ENCODE peak calls at places on chromosomes 12 and 14, in four cellular contexts. One of them, this sample, is unnamed.

GRCh38 chr14:64387232-64387737 is 868 bp upstream of the MTHFD1 start:
- DNase-seq in AG04449: no peak
- DNase-seq in esophagus squamous epithelium: no peak
- DNase-seq in activated T-cell treated with anti-CD3 and anti-CD28 coated beads, Interleukin-2, amount 50 U/mL, for 72 hours: no peak
- DNase-seq in this sample: no peak

GRCh38 chr14:32370720-32371119 is 41.6 kb downstream of the AKAP6 start:
- DNase-seq in AG04449: peak
- DNase-seq in esophagus squamous epithelium: no peak
- DNase-seq in activated T-cell treated with anti-CD3 and anti-CD28 coated beads, Interleukin-2, amount 50 U/mL, for 72 hours: no peak
- DNase-seq in this sample: no peak

GRCh38 chr12:554001-554285 is 94.2 kb downstream of the B4GALNT3 start:
- DNase-seq in AG04449: no peak
- DNase-seq in esophagus squamous epithelium: no peak
- DNase-seq in activated T-cell treated with anti-CD3 and anti-CD28 coated beads, Interleukin-2, amount 50 U/mL, for 72 hours: no peak
- DNase-seq in this sample: no peak

GRCh38 chr14:96409701-96410100 is 17.8 kb downstream of the AK7 start:
- DNase-seq in AG04449: no peak
- DNase-seq in esophagus squamous epithelium: no peak
- DNase-seq in activated T-cell treated with anti-CD3 and anti-CD28 coated beads, Interleukin-2, amount 50 U/mL, for 72 hours: no peak
- DNase-seq in this sample: no peak

GRCh38 chr12:29350080-29350479 is 30.9 kb downstream of the ERGIC2 start:
- DNase-seq in AG04449: peak
- DNase-seq in esophagus squamous epithelium: no peak
- DNase-seq in activated T-cell treated with anti-CD3 and anti-CD28 coated beads, Interleukin-2, amount 50 U/mL, for 72 hours: no peak
- DNase-seq in this sample: no peak

GRCh38 chr14:22558221-22558913 is 30.7 kb downstream of the DAD1 start:
- DNase-seq in AG04449: no peak
- DNase-seq in esophagus squamous epithelium: no peak
- DNase-seq in activated T-cell treated with anti-CD3 and anti-CD28 coated beads, Interleukin-2, amount 50 U/mL, for 72 hours: peak
- DNase-seq in this sample: peak

GRCh38 chr12:115661103-115661502 is 616.4 kb downstream of the MED13L start:
- DNase-seq in AG04449: no peak
- DNase-seq in esophagus squamous epithelium: no peak
- DNase-seq in activated T-cell treated with anti-CD3 and anti-CD28 coated beads, Interleukin-2, amount 50 U/mL, for 72 hours: no peak
- DNase-seq in this sample: no peak

GRCh38 chr12:75480469-75480949 is at the start of gene GLIPR1:
- DNase-seq in AG04449: peak
- DNase-seq in esophagus squamous epithelium: peak
- DNase-seq in activated T-cell treated with anti-CD3 and anti-CD28 coated beads, Interleukin-2, amount 50 U/mL, for 72 hours: peak
- DNase-seq in this sample: peak

GRCh38 chr12:117356048-117356447 is 5.4 kb downstream of the NOS1 start:
- DNase-seq in AG04449: no peak
- DNase-seq in esophagus squamous epithelium: no peak
- DNase-seq in activated T-cell treated with anti-CD3 and anti-CD28 coated beads, Interleukin-2, amount 50 U/mL, for 72 hours: no peak
- DNase-seq in this sample: no peak

GRCh38 chr12:95582230-95583058 is 31.2 kb upstream of the USP44 start:
- DNase-seq in AG04449: no peak
- DNase-seq in esophagus squamous epithelium: no peak
- DNase-seq in activated T-cell treated with anti-CD3 and anti-CD28 coated beads, Interleukin-2, amount 50 U/mL, for 72 hours: no peak
- DNase-seq in this sample: no peak

GRCh38 chr12:83818888-83819287 is 1093.7 kb downstream of the SLC6A15 start:
- DNase-seq in AG04449: no peak
- DNase-seq in esophagus squamous epithelium: no peak
- DNase-seq in activated T-cell treated with anti-CD3 and anti-CD28 coated beads, Interleukin-2, amount 50 U/mL, for 72 hours: no peak
- DNase-seq in this sample: no peak

GRCh38 chr14:86481105-86481504 is 951.2 kb downstream of the FLRT2 start:
- DNase-seq in AG04449: no peak
- DNase-seq in esophagus squamous epithelium: no peak
- DNase-seq in activated T-cell treated with anti-CD3 and anti-CD28 coated beads, Interleukin-2, amount 50 U/mL, for 72 hours: no peak
- DNase-seq in this sample: no peak

GRCh38 chr12:57089259-57090245 is 638 bp downstream of the NAB2 start:
- DNase-seq in AG04449: no peak
- DNase-seq in esophagus squamous epithelium: no peak
- DNase-seq in activated T-cell treated with anti-CD3 and anti-CD28 coated beads, Interleukin-2, amount 50 U/mL, for 72 hours: peak
- DNase-seq in this sample: peak

GRCh38 chr12:78863482-78864427 is 819 bp upstream of the SYT1 start:
- DNase-seq in AG04449: no peak
- DNase-seq in esophagus squamous epithelium: no peak
- DNase-seq in activated T-cell treated with anti-CD3 and anti-CD28 coated beads, Interleukin-2, amount 50 U/mL, for 72 hours: no peak
- DNase-seq in this sample: no peak

GRCh38 chr14:68624541-68625220 is 168.2 kb downstream of the ZFP36L1 start:
- DNase-seq in AG04449: no peak
- DNase-seq in esophagus squamous epithelium: no peak
- DNase-seq in activated T-cell treated with anti-CD3 and anti-CD28 coated beads, Interleukin-2, amount 50 U/mL, for 72 hours: no peak
- DNase-seq in this sample: no peak

GRCh38 chr14:98173291-98173690 is 1098.7 kb downstream of the BCL11B start:
- DNase-seq in AG04449: no peak
- DNase-seq in esophagus squamous epithelium: no peak
- DNase-seq in activated T-cell treated with anti-CD3 and anti-CD28 coated beads, Interleukin-2, amount 50 U/mL, for 72 hours: no peak
- DNase-seq in this sample: peak

GRCh38 chr12:92244036-92244435 is 98.4 kb upstream of the BTG1 start:
- DNase-seq in AG04449: no peak
- DNase-seq in esophagus squamous epithelium: no peak
- DNase-seq in activated T-cell treated with anti-CD3 and anti-CD28 coated beads, Interleukin-2, amount 50 U/mL, for 72 hours: no peak
- DNase-seq in this sample: no peak

GRCh38 chr12:89384050-89384749 is 31.9 kb upstream of the DUSP6 start:
- DNase-seq in AG04449: peak
- DNase-seq in esophagus squamous epithelium: no peak
- DNase-seq in activated T-cell treated with anti-CD3 and anti-CD28 coated beads, Interleukin-2, amount 50 U/mL, for 72 hours: no peak
- DNase-seq in this sample: no peak

GRCh38 chr12:40693503-40693863 is 1.2 kb downstream of the CNTN1 start:
- DNase-seq in AG04449: no peak
- DNase-seq in esophagus squamous epithelium: no peak
- DNase-seq in activated T-cell treated with anti-CD3 and anti-CD28 coated beads, Interleukin-2, amount 50 U/mL, for 72 hours: no peak
- DNase-seq in this sample: no peak

GRCh38 chr12:116247377-116247776 is 30.1 kb downstream of the MED13L start:
- DNase-seq in AG04449: peak
- DNase-seq in esophagus squamous epithelium: no peak
- DNase-seq in activated T-cell treated with anti-CD3 and anti-CD28 coated beads, Interleukin-2, amount 50 U/mL, for 72 hours: no peak
- DNase-seq in this sample: no peak

GRCh38 chr14:63897706-63898105 is 44.9 kb downstream of the SYNE2 start:
- DNase-seq in AG04449: peak
- DNase-seq in esophagus squamous epithelium: no peak
- DNase-seq in activated T-cell treated with anti-CD3 and anti-CD28 coated beads, Interleukin-2, amount 50 U/mL, for 72 hours: no peak
- DNase-seq in this sample: no peak

GRCh38 chr14:65223636-65224035 is 121.3 kb upstream of the MAX start:
- DNase-seq in AG04449: no peak
- DNase-seq in esophagus squamous epithelium: no peak
- DNase-seq in activated T-cell treated with anti-CD3 and anti-CD28 coated beads, Interleukin-2, amount 50 U/mL, for 72 hours: no peak
- DNase-seq in this sample: no peak

GRCh38 chr12:11059784-11060183 is 2.3 kb downstream of the TAS2R46 start:
- DNase-seq in AG04449: no peak
- DNase-seq in esophagus squamous epithelium: no peak
- DNase-seq in activated T-cell treated with anti-CD3 and anti-CD28 coated beads, Interleukin-2, amount 50 U/mL, for 72 hours: no peak
- DNase-seq in this sample: no peak

GRCh38 chr12:44795970-44796369 is 80.1 kb downstream of the NELL2 start:
- DNase-seq in AG04449: no peak
- DNase-seq in esophagus squamous epithelium: no peak
- DNase-seq in activated T-cell treated with anti-CD3 and anti-CD28 coated beads, Interleukin-2, amount 50 U/mL, for 72 hours: no peak
- DNase-seq in this sample: no peak

GRCh38 chr12:89225808-89226368 is 126.4 kb downstream of the DUSP6 start:
- DNase-seq in AG04449: peak
- DNase-seq in esophagus squamous epithelium: no peak
- DNase-seq in activated T-cell treated with anti-CD3 and anti-CD28 coated beads, Interleukin-2, amount 50 U/mL, for 72 hours: peak
- DNase-seq in this sample: peak

GRCh38 chr12:14893471-14894250 is 8.0 kb upstream of the MGP start:
- DNase-seq in AG04449: no peak
- DNase-seq in esophagus squamous epithelium: no peak
- DNase-seq in activated T-cell treated with anti-CD3 and anti-CD28 coated beads, Interleukin-2, amount 50 U/mL, for 72 hours: no peak
- DNase-seq in this sample: no peak

GRCh38 chr12:130748786-130749185 is 32.7 kb upstream of the RIMBP2 start:
- DNase-seq in AG04449: no peak
- DNase-seq in esophagus squamous epithelium: no peak
- DNase-seq in activated T-cell treated with anti-CD3 and anti-CD28 coated beads, Interleukin-2, amount 50 U/mL, for 72 hours: no peak
- DNase-seq in this sample: no peak

GRCh38 chr14:51533160-51533559 is 118.5 kb upstream of the FRMD6 start:
- DNase-seq in AG04449: peak
- DNase-seq in esophagus squamous epithelium: no peak
- DNase-seq in activated T-cell treated with anti-CD3 and anti-CD28 coated beads, Interleukin-2, amount 50 U/mL, for 72 hours: no peak
- DNase-seq in this sample: no peak

GRCh38 chr14:76773956-76774355 is 12.7 kb downstream of the VASH1 start:
- DNase-seq in AG04449: no peak
- DNase-seq in esophagus squamous epithelium: no peak
- DNase-seq in activated T-cell treated with anti-CD3 and anti-CD28 coated beads, Interleukin-2, amount 50 U/mL, for 72 hours: no peak
- DNase-seq in this sample: no peak

GRCh38 chr12:53222170-53223005 is 9.6 kb downstream of the RARG start:
- DNase-seq in AG04449: no peak
- DNase-seq in esophagus squamous epithelium: no peak
- DNase-seq in activated T-cell treated with anti-CD3 and anti-CD28 coated beads, Interleukin-2, amount 50 U/mL, for 72 hours: no peak
- DNase-seq in this sample: peak

GRCh38 chr14:57889245-57889644 is 23.4 kb upstream of the SLC35F4 start:
- DNase-seq in AG04449: no peak
- DNase-seq in esophagus squamous epithelium: no peak
- DNase-seq in activated T-cell treated with anti-CD3 and anti-CD28 coated beads, Interleukin-2, amount 50 U/mL, for 72 hours: no peak
- DNase-seq in this sample: no peak

GRCh38 chr12:45349911-45350310 is 134.0 kb downstream of the ANO6 start:
- DNase-seq in AG04449: no peak
- DNase-seq in esophagus squamous epithelium: no peak
- DNase-seq in activated T-cell treated with anti-CD3 and anti-CD28 coated beads, Interleukin-2, amount 50 U/mL, for 72 hours: no peak
- DNase-seq in this sample: no peak

GRCh38 chr12:108802666-108803036 is 54.7 kb downstream of the SSH1 start:
- DNase-seq in AG04449: no peak
- DNase-seq in esophagus squamous epithelium: no peak
- DNase-seq in activated T-cell treated with anti-CD3 and anti-CD28 coated beads, Interleukin-2, amount 50 U/mL, for 72 hours: no peak
- DNase-seq in this sample: no peak

GRCh38 chr12:50112456-50113218 is 601 bp downstream of the COX14 start:
- DNase-seq in AG04449: no peak
- DNase-seq in esophagus squamous epithelium: no peak
- DNase-seq in activated T-cell treated with anti-CD3 and anti-CD28 coated beads, Interleukin-2, amount 50 U/mL, for 72 hours: no peak
- DNase-seq in this sample: no peak

GRCh38 chr14:65854215-65854614 is 441.7 kb downstream of the FUT8 start:
- DNase-seq in AG04449: no peak
- DNase-seq in esophagus squamous epithelium: no peak
- DNase-seq in activated T-cell treated with anti-CD3 and anti-CD28 coated beads, Interleukin-2, amount 50 U/mL, for 72 hours: no peak
- DNase-seq in this sample: no peak

GRCh38 chr12:12877145-12877544 is 14.2 kb upstream of the GPRC5A start:
- DNase-seq in AG04449: no peak
- DNase-seq in esophagus squamous epithelium: no peak
- DNase-seq in activated T-cell treated with anti-CD3 and anti-CD28 coated beads, Interleukin-2, amount 50 U/mL, for 72 hours: no peak
- DNase-seq in this sample: no peak

GRCh38 chr14:54785111-54785777 is 117.4 kb downstream of the GCH1 start:
- DNase-seq in AG04449: no peak
- DNase-seq in esophagus squamous epithelium: no peak
- DNase-seq in activated T-cell treated with anti-CD3 and anti-CD28 coated beads, Interleukin-2, amount 50 U/mL, for 72 hours: no peak
- DNase-seq in this sample: no peak

This sample was measured in activated CD8-positive, alpha-beta T cell treated with anti-CD3 and anti-CD28 coated beads for 36 hours.